ENCODE peak calls at places on chromosomes 13 and 19, in nine cellular contexts. W is Karpas-422, Y is IMR-90, K is HCT116, H is RWPE1, R is K562, G is SK-N-SH, L is coronary artery, Z is aorta. A is an unnamed sample.

GRCh38 chr13:98265669-98266551 is 88.8 kb upstream of the RNF113B start:
- DNase-seq in W (no peak), Y (peak), K (no peak), H (no peak), R (no peak), G (no peak), L (no peak), Z (no peak), A (no peak)

GRCh38 chr13:69947577-69947976 is 160.0 kb upstream of the ATXN8OS start:
- DNase-seq in W (peak), Y (no peak), K (no peak), H (no peak), R (no peak), G (no peak), L (no peak), Z (no peak), A (no peak)

GRCh38 chr19:964116-964520 is 20.0 kb upstream of the WDR18 start:
- DNase-seq in W (no peak), Y (no peak), K (no peak), H (no peak), R (no peak), G (no peak), L (no peak), Z (no peak), A (no peak)

GRCh38 chr19:27759896-27760295 is 1453.1 kb downstream of the UQCRFS1 start:
- DNase-seq in W (no peak), Y (no peak), K (no peak), H (no peak), R (no peak), G (no peak), L (no peak), Z (no peak), A (no peak)

GRCh38 chr19:49790866-49791265 is 22.2 kb downstream of the FUZ start:
- DNase-seq in W (no peak), Y (peak), K (no peak), H (no peak), R (peak), G (no peak), L (no peak), Z (peak), A (no peak)

GRCh38 chr13:114339779-114340534 is 25.7 kb downstream of the CHAMP1 start:
- DNase-seq in W (peak), Y (peak), K (peak), H (peak), R (no peak), G (peak), L (no peak), Z (no peak), A (no peak)

GRCh38 chr13:73136776-73137175 is 78.0 kb downstream of the KLF5 start:
- DNase-seq in W (no peak), Y (peak), K (no peak), H (no peak), R (no peak), G (no peak), L (no peak), Z (no peak), A (no peak)

GRCh38 chr13:51590966-51591627 is 6.8 kb downstream of the WDFY2 start:
- DNase-seq in W (no peak), Y (peak), K (no peak), H (peak), R (peak), G (peak), L (no peak), Z (no peak), A (peak)

GRCh38 chr19:55581145-55581827 is 638 bp upstream of the ZNF579 start:
- DNase-seq in W (peak), Y (no peak), K (no peak), H (no peak), R (peak), G (no peak), L (no peak), Z (no peak), A (no peak)

GRCh38 chr13:32040689-32041088 is 9.1 kb downstream of the FRY start:
- DNase-seq in W (no peak), Y (peak), K (no peak), H (no peak), R (no peak), G (no peak), L (no peak), Z (no peak), A (no peak)

GRCh38 chr13:79060216-79060615 is 345.8 kb downstream of the RBM26 start:
- DNase-seq in W (no peak), Y (no peak), K (no peak), H (no peak), R (no peak), G (no peak), L (no peak), Z (no peak), A (no peak)

GRCh38 chr13:109412232-109412935 is 374.0 kb downstream of the IRS2 start:
- DNase-seq in W (no peak), Y (peak), K (peak), H (peak), R (no peak), G (peak), L (no peak), Z (peak), A (no peak)

GRCh38 chr13:95123726-95124125 is 177.5 kb downstream of the ABCC4 start:
- DNase-seq in W (no peak), Y (no peak), K (no peak), H (no peak), R (no peak), G (no peak), L (no peak), Z (no peak), A (no peak)

GRCh38 chr13:32314968-32315254 is 252 bp downstream of the ZAR1L start:
- DNase-seq in W (peak), Y (peak), K (peak), H (peak), R (peak), G (peak), L (no peak), Z (peak), A (no peak)

GRCh38 chr19:397321-397720 is 11.6 kb downstream of the C2CD4C start:
- DNase-seq in W (no peak), Y (no peak), K (no peak), H (no peak), R (no peak), G (no peak), L (no peak), Z (peak), A (no peak)

GRCh38 chr13:106263801-106264200 is 271.7 kb downstream of the EFNB2 start:
- DNase-seq in W (no peak), Y (no peak), K (no peak), H (no peak), R (no peak), G (no peak), L (no peak), Z (no peak), A (no peak)

GRCh38 chr19:13804830-13805683 is 9.8 kb downstream of the ZSWIM4 start:
- DNase-seq in W (no peak), Y (no peak), K (no peak), H (no peak), R (no peak), G (peak), L (no peak), Z (no peak), A (no peak)

GRCh38 chr19:16257509-16258002 is 59.8 kb downstream of the AP1M1 start:
- DNase-seq in W (no peak), Y (no peak), K (no peak), H (no peak), R (no peak), G (no peak), L (no peak), Z (no peak), A (no peak)

GRCh38 chr19:55454787-55455243 is 6.6 kb downstream of the ISOC2 start:
- DNase-seq in W (peak), Y (peak), K (no peak), H (peak), R (peak), G (peak), L (no peak), Z (no peak), A (no peak)

GRCh38 chr19:18274303-18274775 is at the start of gene IQCN:
- DNase-seq in W (no peak), Y (no peak), K (no peak), H (peak), R (no peak), G (no peak), L (no peak), Z (no peak), A (no peak)

GRCh38 chr19:20968092-20968491 is 45.0 kb downstream of the ZNF85 start:
- DNase-seq in W (no peak), Y (no peak), K (no peak), H (no peak), R (no peak), G (no peak), L (no peak), Z (no peak), A (no peak)

GRCh38 chr19:11400695-11401291 is 16.7 kb upstream of the EPOR start:
- DNase-seq in W (no peak), Y (no peak), K (no peak), H (no peak), R (peak), G (peak), L (no peak), Z (no peak), A (no peak)

GRCh38 chr13:48304132-48304876 is 753 bp downstream of the RB1 start:
- DNase-seq in W (peak), Y (peak), K (no peak), H (peak), R (peak), G (peak), L (no peak), Z (peak), A (no peak)

GRCh38 chr19:14563590-14563926 is 8.3 kb downstream of the NDUFB7 start:
- DNase-seq in W (no peak), Y (no peak), K (no peak), H (no peak), R (no peak), G (no peak), L (no peak), Z (no peak), A (no peak)

GRCh38 chr13:101893021-101893420 is 440.5 kb downstream of the ITGBL1 start:
- DNase-seq in W (no peak), Y (no peak), K (no peak), H (no peak), R (no peak), G (no peak), L (no peak), Z (no peak), A (no peak)

GRCh38 chr19:33552928-33553279 is 31.3 kb upstream of the PEPD start:
- DNase-seq in W (no peak), Y (no peak), K (no peak), H (no peak), R (peak), G (no peak), L (no peak), Z (peak), A (no peak)

GRCh38 chr13:100088648-100089601 is at the start of gene PCCA:
- DNase-seq in W (peak), Y (peak), K (peak), H (peak), R (peak), G (peak), L (peak), Z (peak), A (no peak)

GRCh38 chr19:7214329-7215089 is 79.7 kb downstream of the INSR start:
- DNase-seq in W (no peak), Y (no peak), K (no peak), H (no peak), R (no peak), G (no peak), L (no peak), Z (no peak), A (no peak)

GRCh38 chr19:7210359-7210758 is 83.9 kb downstream of the INSR start:
- DNase-seq in W (no peak), Y (no peak), K (no peak), H (no peak), R (no peak), G (no peak), L (no peak), Z (no peak), A (no peak)

GRCh38 chr19:7215176-7215575 is 79.0 kb downstream of the INSR start:
- DNase-seq in W (no peak), Y (no peak), K (no peak), H (no peak), R (no peak), G (no peak), L (no peak), Z (no peak), A (no peak)

GRCh38 chr19:7213628-7214328 is 80.4 kb downstream of the INSR start:
- DNase-seq in W (no peak), Y (no peak), K (no peak), H (no peak), R (no peak), G (no peak), L (no peak), Z (no peak), A (no peak)

GRCh38 chr19:7211191-7211988 is 82.8 kb downstream of the INSR start:
- DNase-seq in W (no peak), Y (peak), K (no peak), H (no peak), R (no peak), G (no peak), L (no peak), Z (no peak), A (no peak)
- H3K27ac ChIP-seq in W (no peak), Y (no peak), K (no peak), H (no peak), R (no peak), G (no peak), L (peak), Z (peak), A (no peak)

GRCh38 chr13:34853161-34853560 is 88.9 kb upstream of the NBEA start:
- DNase-seq in W (no peak), Y (no peak), K (no peak), H (no peak), R (no peak), G (no peak), L (no peak), Z (no peak), A (no peak)

GRCh38 chr13:34863360-34864135 is 78.5 kb upstream of the NBEA start:
- DNase-seq in W (no peak), Y (peak), K (peak), H (peak), R (no peak), G (no peak), L (no peak), Z (no peak), A (peak)

GRCh38 chr13:34857561-34857960 is 84.5 kb upstream of the NBEA start:
- DNase-seq in W (no peak), Y (no peak), K (no peak), H (no peak), R (no peak), G (no peak), L (no peak), Z (no peak), A (no peak)
- H3K27ac ChIP-seq in W (no peak), Y (no peak), K (no peak), H (no peak), R (no peak), G (no peak), L (no peak), Z (no peak), A (no peak)

GRCh38 chr19:40810160-40810559 is 11.2 kb downstream of the EGLN2 start:
- DNase-seq in W (no peak), Y (no peak), K (no peak), H (no peak), R (no peak), G (no peak), L (no peak), Z (no peak), A (no peak)

GRCh38 chr19:40808497-40808896 is 9.5 kb downstream of the EGLN2 start:
- DNase-seq in W (no peak), Y (no peak), K (no peak), H (no peak), R (no peak), G (no peak), L (no peak), Z (no peak), A (no peak)

GRCh38 chr19:40808021-40808325 is 9.0 kb downstream of the EGLN2 start:
- DNase-seq in W (no peak), Y (no peak), K (no peak), H (no peak), R (no peak), G (no peak), L (no peak), Z (no peak), A (no peak)

GRCh38 chr19:40807147-40808020 is 8.4 kb downstream of the EGLN2 start:
- DNase-seq in W (no peak), Y (no peak), K (no peak), H (peak), R (no peak), G (no peak), L (no peak), Z (no peak), A (no peak)

DNA sequence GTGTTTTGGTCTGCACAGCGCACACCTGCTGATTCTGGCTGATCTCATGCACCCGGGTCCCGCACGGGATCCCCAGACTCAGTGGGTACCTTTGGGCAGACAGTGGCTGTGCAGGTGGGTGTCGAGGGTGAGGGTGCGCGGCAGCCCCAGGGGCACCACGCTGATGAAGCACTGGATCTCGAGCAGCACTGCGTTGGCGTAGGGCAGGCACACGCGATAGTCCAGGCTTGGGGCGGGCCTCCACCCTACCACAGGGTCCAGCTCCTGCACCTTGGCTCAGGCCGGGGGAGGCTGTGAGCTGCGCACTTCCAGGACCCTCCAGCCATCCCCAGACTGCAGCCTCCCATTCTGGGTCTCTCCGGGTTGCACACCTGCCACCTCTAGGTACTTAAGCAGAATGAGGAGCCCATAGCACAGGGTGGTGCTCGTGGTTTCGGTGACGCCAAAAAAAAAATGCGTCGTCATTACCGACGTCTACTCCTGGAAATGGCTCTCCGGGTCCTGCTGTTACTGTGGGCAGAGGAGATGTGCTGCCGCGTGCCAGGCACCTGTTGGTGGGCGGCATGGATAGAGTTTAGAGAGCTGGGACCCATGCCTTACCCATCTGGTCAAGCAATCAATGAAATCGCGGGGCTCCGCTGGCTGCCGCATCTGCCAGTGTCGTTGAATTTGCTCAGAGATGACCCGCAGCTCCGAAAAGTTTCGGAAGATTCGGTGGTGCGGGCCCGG is 10.5 kb downstream of the EGLN2 start:
- DNase-seq in W (no peak), Y (no peak), K (no peak), H (no peak), R (no peak), G (no peak), L (no peak), Z (no peak), A (no peak)
- H3K27ac ChIP-seq in W (no peak), Y (no peak), K (peak), H (peak), R (peak), G (no peak), L (no peak), Z (no peak), A (no peak)

GRCh38 chr19:45967246-45967645 is 6.4 kb downstream of the NOVA2 start:
- DNase-seq in W (no peak), Y (no peak), K (no peak), H (no peak), R (no peak), G (no peak), L (no peak), Z (no peak), A (no peak)
- H3K27ac ChIP-seq in W (no peak), Y (no peak), K (no peak), H (no peak), R (no peak), G (no peak), L (no peak), Z (no peak), A (no peak)

GRCh38 chr19:7977021-7977722 is 28.3 kb downstream of the ELAVL1 start:
- DNase-seq in W (no peak), Y (no peak), K (no peak), H (no peak), R (no peak), G (no peak), L (no peak), Z (no peak), A (no peak)
- H3K27ac ChIP-seq in W (no peak), Y (no peak), K (no peak), H (peak), R (no peak), G (no peak), L (no peak), Z (no peak), A (no peak)

GRCh38 chr13:38703255-38703654 is 16.4 kb downstream of the FREM2 start:
- DNase-seq in W (no peak), Y (no peak), K (no peak), H (no peak), R (no peak), G (no peak), L (no peak), Z (no peak), A (no peak)
- H3K27ac ChIP-seq in W (no peak), Y (no peak), K (no peak), H (no peak), R (no peak), G (no peak), L (no peak), Z (no peak), A (no peak)

GRCh38 chr19:56597696-56598095 is 2.6 kb downstream of the ZNF71 start:
- DNase-seq in W (no peak), Y (peak), K (no peak), H (no peak), R (no peak), G (no peak), L (no peak), Z (no peak), A (no peak)

GRCh38 chr19:56595548-56595899 is 422 bp downstream of the ZNF71 start:
- DNase-seq in W (no peak), Y (peak), K (no peak), H (no peak), R (no peak), G (no peak), L (no peak), Z (no peak), A (no peak)

GRCh38 chr19:56596676-56597075 is 1.6 kb downstream of the ZNF71 start:
- DNase-seq in W (no peak), Y (no peak), K (no peak), H (no peak), R (no peak), G (no peak), L (no peak), Z (no peak), A (no peak)

GRCh38 chr19:56594783-56595547 is at the start of gene ZNF71:
- DNase-seq in W (peak), Y (peak), K (no peak), H (peak), R (peak), G (peak), L (peak), Z (peak), A (peak)

GRCh38 chr19:56594446-56594782 is 688 bp upstream of the ZNF71 start:
- DNase-seq in W (no peak), Y (no peak), K (no peak), H (no peak), R (no peak), G (no peak), L (no peak), Z (no peak), A (no peak)
- H3K27ac ChIP-seq in W (no peak), Y (no peak), K (no peak), H (no peak), R (no peak), G (no peak), L (no peak), Z (no peak), A (no peak)

GRCh38 chr13:111143875-111144540 is 28.9 kb downstream of the ARHGEF7 start:
- DNase-seq in W (no peak), Y (no peak), K (no peak), H (no peak), R (no peak), G (no peak), L (no peak), Z (no peak), A (no peak)

GRCh38 chr13:111145071-111145470 is 30.0 kb downstream of the ARHGEF7 start:
- DNase-seq in W (no peak), Y (no peak), K (no peak), H (no peak), R (no peak), G (no peak), L (no peak), Z (no peak), A (no peak)

GRCh38 chr13:111140562-111141105 is 25.5 kb downstream of the ARHGEF7 start:
- DNase-seq in W (no peak), Y (no peak), K (no peak), H (no peak), R (no peak), G (no peak), L (no peak), Z (no peak), A (no peak)

GRCh38 chr13:111142472-111142871 is 27.4 kb downstream of the ARHGEF7 start:
- DNase-seq in W (no peak), Y (no peak), K (no peak), H (no peak), R (no peak), G (no peak), L (no peak), Z (no peak), A (no peak)

DNA sequence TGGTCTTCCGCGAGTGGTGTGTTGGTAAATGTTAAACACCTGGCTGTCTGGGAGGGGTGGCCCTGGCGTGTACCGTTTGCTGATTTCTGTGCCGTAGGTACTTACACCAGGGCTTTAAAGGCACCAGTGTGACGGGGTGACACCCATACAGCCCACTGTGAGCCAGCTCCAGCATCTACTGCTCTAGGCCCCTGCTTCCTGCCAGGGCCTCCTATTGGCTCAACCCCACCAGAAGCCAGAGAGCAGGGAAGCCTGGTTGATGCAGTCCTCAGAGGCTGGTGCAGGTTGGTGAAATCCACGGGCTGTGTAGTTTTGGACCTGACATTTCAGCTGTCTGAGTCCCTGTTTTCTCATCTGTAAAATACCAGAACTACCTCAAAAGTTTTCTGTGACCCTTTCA is 30.4 kb downstream of the ARHGEF7 start:
- DNase-seq in W (no peak), Y (no peak), K (no peak), H (no peak), R (no peak), G (no peak), L (no peak), Z (no peak), A (no peak)
- H3K27ac ChIP-seq in W (no peak), Y (no peak), K (no peak), H (no peak), R (no peak), G (no peak), L (peak), Z (peak), A (no peak)